ENCODE peak calls at places on chromosome 10, in seven cellular contexts. Q is activated CD4-positive, alpha-beta memory T cell treated with anti-CD3 and anti-CD28 coated beads, Interleukin-2, amount 10 ng/mL, durations not matched to agents 7 days and 5 days; K is LHCN-M2; U is EH; H is NCI-H446; S is amygdala; W is islet precursor cell. V is an unnamed sample.

GRCh38 chr10:27464993-27465392 is 39.1 kb upstream of the RAB18 start:
- DNase-seq in Q (no peak), K (no peak), U (no peak), H (no peak), S (no peak), W (no peak), V (no peak)

GRCh38 chr10:22103701-22104100 is 100.2 kb upstream of the DNAJC1 start:
- DNase-seq in Q (no peak), K (no peak), U (no peak), H (no peak), S (no peak), W (no peak), V (no peak)

GRCh38 chr10:110032801-110033723 is 25.3 kb downstream of the ADD3 start:
- DNase-seq in Q (no peak), K (no peak), U (no peak), H (peak; percentile 59), S (peak; percentile 66), W (no peak), V (peak; percentile 23)

GRCh38 chr10:75612904-75613684 is 181.7 kb downstream of the LRMDA start:
- DNase-seq in Q (no peak), K (no peak), U (no peak), H (no peak), S (peak; percentile 27), W (no peak), V (no peak)

GRCh38 chr10:126945351-126946035 is 40.3 kb downstream of the DOCK1 start:
- DNase-seq in Q (no peak), K (no peak), U (peak; percentile 37), H (no peak), S (no peak), W (peak; percentile 31), V (no peak)

GRCh38 chr10:11509036-11509435 is 102.4 kb downstream of the USP6NL start:
- DNase-seq in Q (no peak), K (no peak), U (no peak), H (no peak), S (no peak), W (no peak), V (no peak)

GRCh38 chr10:34121125-34121973 is 693.7 kb downstream of the PARD3 start:
- DNase-seq in Q (no peak), K (no peak), U (no peak), H (no peak), S (no peak), W (no peak), V (no peak)

GRCh38 chr10:92868557-92868956 is 20.2 kb downstream of the EXOC6 start:
- DNase-seq in Q (no peak), K (no peak), U (no peak), H (no peak), S (no peak), W (no peak), V (no peak)

GRCh38 chr10:47141349-47141748 is 158.6 kb upstream of the GDF10 start:
- DNase-seq in Q (no peak), K (no peak), U (no peak), H (no peak), S (no peak), W (no peak), V (no peak)

GRCh38 chr10:131355116-131355515 is 43.6 kb upstream of the TCERG1L start:
- DNase-seq in Q (no peak), K (no peak), U (no peak), H (no peak), S (no peak), W (peak; percentile 4), V (no peak)

GRCh38 chr10:93468532-93469213 is 13.5 kb downstream of the MYOF start:
- DNase-seq in Q (no peak), K (peak; percentile 98), U (peak; percentile 98), H (no peak), S (no peak), W (peak; percentile 93), V (no peak)

GRCh38 chr10:114239117-114239993 is at the start of gene VWA2:
- DNase-seq in Q (peak; percentile 20), K (no peak), U (no peak), H (no peak), S (no peak), W (peak; percentile 74), V (no peak)

GRCh38 chr10:71255817-71256660 is 43.7 kb downstream of the UNC5B start:
- DNase-seq in Q (no peak), K (peak; percentile 88), U (peak; percentile 90), H (peak; percentile 44), S (peak; percentile 47), W (no peak), V (peak; percentile 78)

GRCh38 chr10:1418031-1418550 is 319.2 kb downstream of the ADARB2 start:
- DNase-seq in Q (peak; percentile 6), K (no peak), U (no peak), H (no peak), S (no peak), W (peak; percentile 48), V (no peak)

V was measured in nucleus accumbens.